ENCODE peak calls at places on chromosome X, in five cellular contexts. H is suprapubic skin, G is left lung, U is choroid plexus epithelial cell, Y is left ventricle myocardium inferior. X is an unnamed sample.

GRCh38 chrX:12770440-12770839 is 20.8 kb upstream of the PRPS2 start:
- DNase-seq in H (no peak), G (no peak), Y (no peak), U (peak; percentile 58), X (no peak)

GRCh38 chrX:57899064-57899463 is 11.2 kb downstream of the ZXDA start:
- DNase-seq in H (no peak), U (no peak), Y (no peak), G (no peak), X (no peak)

GRCh38 chrX:104391905-104392304 is 137.2 kb upstream of the ESX1 start:
- DNase-seq in Y (no peak), H (no peak), U (no peak), G (no peak), X (no peak)

GRCh38 chrX:9195199-9195880 is 161.4 kb upstream of the FAM9B start:
- DNase-seq in Y (no peak), G (no peak), H (no peak), U (no peak), X (no peak)

GRCh38 chrX:20019672-20020365 is 29.0 kb upstream of the BCLAF3 start:
- DNase-seq in Y (peak; percentile 40), G (no peak), U (no peak), H (no peak), X (no peak)

GRCh38 chrX:8323356-8323755 is 141.3 kb upstream of the VCX3B start:
- DNase-seq in Y (no peak), G (no peak), U (no peak), H (no peak), X (no peak)

GRCh38 chrX:28303486-28303885 is 283.8 kb upstream of the IL1RAPL1 start:
- DNase-seq in U (no peak), H (no peak), G (no peak), Y (no peak), X (no peak)

GRCh38 chrX:42123369-42123768 is 200.0 kb upstream of the CASK start:
- DNase-seq in G (no peak), U (no peak), Y (no peak), H (no peak), X (no peak)

GRCh38 chrX:120251471-120252011 is 929 bp downstream of the ZBTB33 start:
- DNase-seq in U (peak; percentile 23), G (peak; percentile 33), Y (no peak), H (no peak), X (no peak)

GRCh38 chrX:37701588-37701987 is 16.0 kb downstream of the XK start:
- DNase-seq in G (no peak), H (no peak), Y (no peak), U (no peak), X (no peak)

GRCh38 chrX:120358687-120359086 is 3.2 kb upstream of the ATP1B4 start:
- DNase-seq in H (no peak), U (no peak), G (no peak), Y (no peak), X (no peak)

GRCh38 chrX:146055733-146056132 is 238.1 kb downstream of the SLITRK2 start:
- DNase-seq in G (no peak), Y (no peak), H (no peak), U (no peak), X (no peak)

GRCh38 chrX:13855689-13856425 is 39.0 kb upstream of the GPM6B start:
- DNase-seq in U (peak; percentile 17), Y (no peak), H (no peak), G (no peak), X (no peak)

GRCh38 chrX:7068939-7069367 is 78.6 kb upstream of the STS start:
- DNase-seq in U (peak; percentile 57), G (no peak), Y (no peak), H (no peak), X (no peak)

GRCh38 chrX:68945603-68946228 is 116.9 kb downstream of the EFNB1 start:
- DNase-seq in G (no peak), U (peak; percentile 70), H (no peak), Y (no peak), X (no peak)
- TF ChIP-seq CTCF in G (peak; percentile 16), U (peak; percentile 54), H (no peak), Y (no peak), X (no peak)

GRCh38 chrX:155662297-155662696 is 49.5 kb upstream of the TMLHE start:
- DNase-seq in G (no peak), U (peak; percentile 9), Y (no peak), H (no peak), X (no peak)
- TF ChIP-seq CTCF in G (no peak), U (peak; percentile 47), Y (no peak), H (no peak), X (no peak)

DNA sequence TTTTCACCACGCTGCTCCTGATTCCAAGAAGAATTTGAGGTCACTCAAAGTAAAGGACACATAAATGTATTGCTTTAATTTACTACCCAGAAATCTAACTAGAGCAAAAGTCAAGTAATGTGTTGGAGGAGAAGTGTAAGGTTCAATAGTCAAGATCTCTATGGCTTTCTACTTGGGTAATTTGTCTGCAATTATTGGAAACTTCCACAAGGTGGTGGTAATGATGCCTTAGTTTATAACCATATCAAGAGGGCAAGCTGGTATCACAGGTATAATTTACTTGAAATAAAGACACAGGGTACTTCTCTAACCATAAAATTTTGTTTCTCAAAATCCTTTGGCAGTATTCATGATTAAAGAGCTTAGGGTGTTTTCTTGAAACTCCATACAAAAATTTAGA is 10.2 kb upstream of the GRIA3 start:
- DNase-seq in G (no peak), U (no peak), Y (no peak), H (no peak), X (no peak)
- TF ChIP-seq CTCF in G (no peak), U (no peak), Y (no peak), H (no peak), X (no peak)

GRCh38 chrX:50941638-50942037 is 31.1 kb downstream of the BMP15 start:
- DNase-seq in H (no peak), Y (no peak), G (no peak), U (peak; percentile 0), X (no peak)
- TF ChIP-seq CTCF in H (peak; percentile 11), Y (peak; percentile 35), G (no peak), U (peak; percentile 34), X (no peak)

GRCh38 chrX:117743469-117744251 is 372.9 kb downstream of the KLHL13 start:
- DNase-seq in G (no peak), Y (no peak), U (peak; percentile 0), H (no peak), X (no peak)
- TF ChIP-seq CTCF in G (no peak), Y (peak; percentile 26), U (peak; percentile 22), H (no peak), X (no peak)

GRCh38 chrX:23008431-23009099 is 8.8 kb downstream of the DDX53 start:
- DNase-seq in U (peak; percentile 57), G (no peak), H (no peak), Y (no peak), X (no peak)
- TF ChIP-seq CTCF in U (peak; percentile 54), G (no peak), H (peak; percentile 11), Y (peak; percentile 38), X (no peak)

GRCh38 chrX:79511799-79512198 is 144.7 kb upstream of the ITM2A start:
- DNase-seq in H (no peak), U (no peak), G (no peak), Y (no peak), X (no peak)

DNA sequence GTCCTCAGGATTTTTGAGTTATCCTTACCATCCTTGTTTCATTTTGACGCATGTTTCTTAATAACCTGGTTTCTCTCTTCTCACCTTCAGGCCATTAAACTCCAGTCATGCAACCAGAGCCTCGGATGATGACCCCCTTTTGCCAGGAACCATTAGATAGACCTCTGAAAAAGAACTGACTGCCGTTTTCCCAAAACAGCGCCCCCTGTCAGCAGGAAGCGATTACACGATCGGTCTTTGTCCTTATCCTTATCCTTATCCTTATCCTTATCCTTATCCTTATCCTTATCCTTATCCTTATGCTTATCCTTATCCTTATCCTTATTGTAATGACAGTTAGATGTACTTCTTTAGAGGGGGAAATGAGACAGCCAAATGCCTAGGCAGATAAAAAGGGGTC is 148.4 kb upstream of the ITM2A start:
- DNase-seq in Y (no peak), H (no peak), G (no peak), U (no peak), X (no peak)
- TF ChIP-seq CTCF in Y (no peak), H (no peak), G (no peak), U (no peak), X (no peak)

GRCh38 chrX:110125435-110125834 is 122.5 kb downstream of the TMEM164 start:
- DNase-seq in Y (no peak), G (no peak), H (no peak), U (peak; percentile 41), X (no peak)
- TF ChIP-seq CTCF in Y (peak; percentile 29), G (no peak), H (no peak), U (peak; percentile 66), X (no peak)

GRCh38 chrX:21708116-21708515 is 49.8 kb downstream of the SMPX start:
- DNase-seq in H (no peak), G (no peak), Y (no peak), U (peak; percentile 29), X (no peak)
- TF ChIP-seq CTCF in H (no peak), G (no peak), Y (no peak), U (peak; percentile 50), X (no peak)

X was measured in omental fat pad.